ENCODE peak calls at places on chromosome 10, in ten cellular contexts. L is stimulated activated CD8-positive, alpha-beta memory T cell treated with anti-CD3 and anti-CD28 coated beads, Interleukin-2, amount 100 ng/mL, for 48 hours; B is AG04450; T is T-helper 9 cell; P is AG08395; J is cardiac fibroblast; Z is coronary artery; Y is kidney tubule cell; R is AG09309; F is fibroblast of lung. M is an unnamed sample.

GRCh38 chr10:44510716-44511115 is 125.8 kb upstream of the CXCL12 start:
- DNase-seq in L (no peak), B (no peak), T (no peak), P (peak; percentile 66), J (peak; percentile 96), Z (no peak), Y (peak; percentile 92), R (peak; percentile 84), F (no peak), M (no peak)

GRCh38 chr10:128011059-128011979 is 104.4 kb downstream of the PTPRE start:
- DNase-seq in L (peak; percentile 73), B (peak; percentile 16), T (peak; percentile 88), P (peak; percentile 95), J (peak; percentile 64), Z (peak; percentile 84), Y (peak; percentile 70), R (no peak), F (peak; percentile 60), M (peak; percentile 76)

GRCh38 chr10:120666311-120666710 is 184.9 kb upstream of the WDR11 start:
- DNase-seq in L (no peak), B (no peak), T (no peak), P (no peak), J (no peak), Z (no peak), Y (peak; percentile 10), R (no peak), F (no peak), M (no peak)

GRCh38 chr10:93515071-93515962 is 18.9 kb downstream of the CEP55 start:
- DNase-seq in L (no peak), B (no peak), T (no peak), P (peak; percentile 19), J (peak; percentile 78), Z (no peak), Y (no peak), R (no peak), F (no peak), M (no peak)

GRCh38 chr10:5038703-5039102 is 35.0 kb upstream of the AKR1C2 start:
- DNase-seq in L (no peak), B (no peak), T (no peak), P (peak; percentile 50), J (no peak), Z (no peak), Y (peak; percentile 13), R (no peak), F (peak; percentile 14), M (no peak)

GRCh38 chr10:7795605-7796004 is 7.6 kb downstream of the ATP5F1C start:
- DNase-seq in L (no peak), B (no peak), T (no peak), P (no peak), J (peak; percentile 19), Z (no peak), Y (no peak), R (no peak), F (peak; percentile 25), M (no peak)

GRCh38 chr10:91210435-91210834 is 10.0 kb upstream of the PCGF5 start:
- DNase-seq in L (no peak), B (no peak), T (no peak), P (no peak), J (no peak), Z (no peak), Y (no peak), R (no peak), F (no peak), M (no peak)

GRCh38 chr10:68047554-68048327 is 27.3 kb downstream of the HERC4 start:
- DNase-seq in L (no peak), B (no peak), T (no peak), P (no peak), J (peak; percentile 56), Z (no peak), Y (no peak), R (no peak), F (no peak), M (no peak)

GRCh38 chr10:109892885-109893284 is 30.4 kb downstream of the XPNPEP1 start:
- DNase-seq in L (no peak), B (no peak), T (no peak), P (no peak), J (peak; percentile 69), Z (no peak), Y (no peak), R (no peak), F (no peak), M (no peak)

GRCh38 chr10:73850863-73851461 is 23.4 kb downstream of the CAMK2G start:
- DNase-seq in L (no peak), B (no peak), T (no peak), P (peak; percentile 94), J (peak; percentile 48), Z (peak; percentile 94), Y (no peak), R (peak; percentile 97), F (no peak), M (no peak)

GRCh38 chr10:57699944-57700343 is 567.8 kb downstream of the IPMK start:
- DNase-seq in L (no peak), B (no peak), T (no peak), P (no peak), J (peak; percentile 20), Z (no peak), Y (peak; percentile 24), R (no peak), F (no peak), M (no peak)